ENCODE peak calls at places on chromosomes 6 and 20, in six cellular contexts. One of them, this sample, is unnamed.

GRCh38 chr6:132659082-132659481 is at the start of gene TAAR1:
- DNase-seq in activated CD8-positive, alpha-beta T cell treated with anti-CD3 and anti-CD28 coated beads for 36 hours: no peak
- DNase-seq in RPMI8226: no peak
- DNase-seq in glutamatergic neuron: no peak
- DNase-seq in ureter: no peak
- DNase-seq in stimulated activated naive CD4-positive, alpha-beta T cell: no peak
- DNase-seq in this sample: no peak

GRCh38 chr20:39823239-39823638 is 861.1 kb downstream of the DHX35 start:
- DNase-seq in glutamatergic neuron: no peak
- DNase-seq in stimulated activated naive CD4-positive, alpha-beta T cell: no peak
- DNase-seq in RPMI8226: no peak
- DNase-seq in ureter: no peak
- DNase-seq in activated CD8-positive, alpha-beta T cell treated with anti-CD3 and anti-CD28 coated beads for 36 hours: no peak
- DNase-seq in this sample: no peak

GRCh38 chr6:14322841-14323240 is 205.3 kb downstream of the CD83 start:
- DNase-seq in activated CD8-positive, alpha-beta T cell treated with anti-CD3 and anti-CD28 coated beads for 36 hours: no peak
- DNase-seq in RPMI8226: no peak
- DNase-seq in glutamatergic neuron: no peak
- DNase-seq in ureter: no peak
- DNase-seq in stimulated activated naive CD4-positive, alpha-beta T cell: no peak
- DNase-seq in this sample: no peak

GRCh38 chr20:57205625-57206219 is 60.7 kb downstream of the BMP7 start:
- DNase-seq in stimulated activated naive CD4-positive, alpha-beta T cell: no peak
- DNase-seq in glutamatergic neuron: no peak
- DNase-seq in activated CD8-positive, alpha-beta T cell treated with anti-CD3 and anti-CD28 coated beads for 36 hours: no peak
- DNase-seq in ureter: no peak
- DNase-seq in RPMI8226: no peak
- DNase-seq in this sample: no peak

GRCh38 chr6:144417686-144418085 is 132.6 kb downstream of the UTRN start:
- DNase-seq in stimulated activated naive CD4-positive, alpha-beta T cell: no peak
- DNase-seq in activated CD8-positive, alpha-beta T cell treated with anti-CD3 and anti-CD28 coated beads for 36 hours: no peak
- DNase-seq in RPMI8226: no peak
- DNase-seq in glutamatergic neuron: no peak
- DNase-seq in ureter: no peak
- DNase-seq in this sample: no peak

GRCh38 chr6:134738486-134738885 is 211.4 kb downstream of the ALDH8A1 start:
- DNase-seq in stimulated activated naive CD4-positive, alpha-beta T cell: no peak
- DNase-seq in activated CD8-positive, alpha-beta T cell treated with anti-CD3 and anti-CD28 coated beads for 36 hours: no peak
- DNase-seq in RPMI8226: no peak
- DNase-seq in ureter: no peak
- DNase-seq in glutamatergic neuron: no peak
- DNase-seq in this sample: no peak

GRCh38 chr6:1027109-1027794 is 284.6 kb upstream of the FOXQ1 start:
- DNase-seq in stimulated activated naive CD4-positive, alpha-beta T cell: no peak
- DNase-seq in glutamatergic neuron: no peak
- DNase-seq in RPMI8226: no peak
- DNase-seq in ureter: no peak
- DNase-seq in activated CD8-positive, alpha-beta T cell treated with anti-CD3 and anti-CD28 coated beads for 36 hours: no peak
- DNase-seq in this sample: no peak

GRCh38 chr6:33118525-33119123 is 42.8 kb downstream of the HLA-DPB1 start:
- DNase-seq in activated CD8-positive, alpha-beta T cell treated with anti-CD3 and anti-CD28 coated beads for 36 hours: no peak
- DNase-seq in glutamatergic neuron: no peak
- DNase-seq in ureter: no peak
- DNase-seq in stimulated activated naive CD4-positive, alpha-beta T cell: peak
- DNase-seq in RPMI8226: peak
- DNase-seq in this sample: no peak

GRCh38 chr6:117174835-117175360 is 90.5 kb upstream of the VGLL2 start:
- DNase-seq in glutamatergic neuron: no peak
- DNase-seq in stimulated activated naive CD4-positive, alpha-beta T cell: no peak
- DNase-seq in RPMI8226: no peak
- DNase-seq in activated CD8-positive, alpha-beta T cell treated with anti-CD3 and anti-CD28 coated beads for 36 hours: no peak
- DNase-seq in ureter: no peak
- DNase-seq in this sample: no peak

GRCh38 chr6:132058975-132059374 is 107.8 kb upstream of the CCN2 start:
- DNase-seq in stimulated activated naive CD4-positive, alpha-beta T cell: no peak
- DNase-seq in glutamatergic neuron: no peak
- DNase-seq in RPMI8226: no peak
- DNase-seq in activated CD8-positive, alpha-beta T cell treated with anti-CD3 and anti-CD28 coated beads for 36 hours: no peak
- DNase-seq in ureter: no peak
- DNase-seq in this sample: no peak